ENCODE peak calls at places on chromosomes 4 and X, in seven cellular contexts. U is ovary, Z is psoas muscle, O is dorsolateral prefrontal cortex, R is transverse colon, D is astrocyte, G is IMR-90. W is an unnamed sample.

GRCh38 chr4:88908003-88908402 is 149.0 kb downstream of the FAM13A start:
- DNase-seq in G (peak; percentile 58), O (no peak), Z (no peak), R (no peak), U (no peak), D (peak; percentile 33), W (peak; percentile 44)

GRCh38 chr4:17494258-17494657 is 17.6 kb downstream of the QDPR start:
- DNase-seq in R (no peak), G (peak; percentile 78), O (peak; percentile 43), D (peak; percentile 74), U (no peak), Z (no peak), W (peak; percentile 89)

GRCh38 chrX:53268173-53268572 is 13.2 kb downstream of the IQSEC2 start:
- DNase-seq in O (no peak), U (no peak), Z (no peak), D (no peak), R (no peak), G (no peak), W (peak; percentile 34)

GRCh38 chrX:40062525-40063193 is 35.1 kb downstream of the BCOR start:
- DNase-seq in U (no peak), G (no peak), R (no peak), D (no peak), Z (no peak), O (peak; percentile 49), W (peak; percentile 49)

GRCh38 chr4:56388311-56388710 is 1.0 kb upstream of the AASDH start:
- DNase-seq in G (no peak), R (no peak), O (no peak), D (no peak), U (no peak), Z (no peak), W (peak; percentile 15)

GRCh38 chrX:149652232-149652981 is 20.8 kb upstream of the TMEM185A start:
- DNase-seq in R (no peak), U (no peak), Z (no peak), G (no peak), O (no peak), D (no peak), W (no peak)

GRCh38 chr4:85246055-85246454 is 228.9 kb upstream of the ARHGAP24 start:
- DNase-seq in O (no peak), G (no peak), U (no peak), D (no peak), R (no peak), Z (peak; percentile 9), W (no peak)

GRCh38 chrX:110442631-110443030 is 84.0 kb downstream of the RTL9 start:
- DNase-seq in G (peak; percentile 11), Z (no peak), U (no peak), O (no peak), D (peak; percentile 14), R (no peak), W (no peak)

GRCh38 chr4:152937535-152938236 is 1.6 kb downstream of the FHDC1 start:
- DNase-seq in O (no peak), R (peak; percentile 41), U (peak; percentile 29), Z (peak; percentile 39), D (peak; percentile 34), G (peak; percentile 21), W (no peak)

GRCh38 chr4:61896717-61897116 is 696.6 kb downstream of the ADGRL3 start:
- DNase-seq in Z (no peak), R (no peak), O (no peak), U (no peak), D (no peak), G (no peak), W (no peak)

GRCh38 chr4:66572949-66573348 is 902.7 kb upstream of the EPHA5 start:
- DNase-seq in D (peak; percentile 97), R (no peak), O (no peak), Z (no peak), U (no peak), G (peak; percentile 43), W (peak; percentile 2)

GRCh38 chrX:24027985-24028384 is 999 bp upstream of the KLHL15 start:
- DNase-seq in D (no peak), R (no peak), G (no peak), Z (no peak), O (no peak), U (no peak), W (no peak)

GRCh38 chr4:140116442-140117104 is 37.4 kb downstream of the MAML3 start:
- DNase-seq in O (no peak), D (peak; percentile 44), R (no peak), U (no peak), G (peak; percentile 54), Z (no peak), W (no peak)

GRCh38 chrX:94058728-94059382 is 384.8 kb downstream of the FAM133A start:
- DNase-seq in R (no peak), G (no peak), O (no peak), U (no peak), D (no peak), Z (no peak), W (no peak)

GRCh38 chr4:129543299-129543698 is 447.3 kb downstream of the C4orf33 start:
- DNase-seq in G (no peak), U (no peak), D (no peak), R (no peak), O (no peak), Z (no peak), W (no peak)

GRCh38 chr4:182307746-182308145 is 64.5 kb downstream of the TENM3 start:
- DNase-seq in G (peak; percentile 97), Z (no peak), R (no peak), O (no peak), D (peak; percentile 100), U (no peak), W (peak; percentile 62)

GRCh38 chr4:79311279-79311678 is 14.6 kb downstream of the NAA11 start:
- DNase-seq in O (no peak), G (no peak), U (no peak), D (no peak), R (no peak), Z (no peak), W (no peak)

GRCh38 chr4:88054909-88055308 is 47.5 kb downstream of the PKD2 start:
- DNase-seq in D (peak; percentile 23), Z (no peak), G (peak; percentile 72), U (no peak), O (no peak), R (peak; percentile 37), W (peak; percentile 18)

GRCh38 chrX:71178908-71179307 is 34.3 kb downstream of the NLGN3 start:
- DNase-seq in U (peak; percentile 49), R (peak; percentile 56), O (peak; percentile 70), D (peak; percentile 37), G (peak; percentile 69), Z (peak; percentile 33), W (peak; percentile 41)

GRCh38 chr4:141054446-141054845 is 78.8 kb downstream of the RNF150 start:
- DNase-seq in G (no peak), O (no peak), D (no peak), U (no peak), R (no peak), Z (no peak), W (no peak)

GRCh38 chrX:68999931-69000330 is 165.3 kb downstream of the PJA1 start:
- DNase-seq in G (no peak), D (no peak), O (no peak), Z (no peak), R (no peak), U (no peak), W (no peak)

GRCh38 chr4:170271723-170272122 is 182.0 kb upstream of the AADAT start:
- DNase-seq in R (no peak), G (no peak), U (no peak), D (no peak), O (no peak), Z (no peak), W (no peak)

GRCh38 chr4:79241846-79242245 is 84.0 kb downstream of the NAA11 start:
- DNase-seq in R (no peak), Z (no peak), U (no peak), D (peak; percentile 60), G (peak; percentile 49), O (no peak), W (no peak)

GRCh38 chr4:88963817-88964216 is 93.2 kb downstream of the FAM13A start:
- DNase-seq in D (no peak), U (no peak), R (no peak), O (no peak), Z (no peak), G (peak; percentile 73), W (peak; percentile 75)

GRCh38 chrX:130028196-130028595 is 45.8 kb downstream of the BCORL1 start:
- DNase-seq in Z (peak; percentile 44), O (peak; percentile 38), R (peak; percentile 51), G (peak; percentile 39), U (no peak), D (no peak), W (peak; percentile 16)

GRCh38 chr4:26992657-26993361 is 132.2 kb downstream of the STIM2 start:
- DNase-seq in R (no peak), U (peak; percentile 68), G (peak; percentile 89), O (peak; percentile 37), Z (no peak), D (peak; percentile 94), W (peak; percentile 65)

GRCh38 chr4:107255114-107255513 is 219.0 kb upstream of the DKK2 start:
- DNase-seq in G (no peak), U (no peak), R (no peak), O (no peak), Z (no peak), D (no peak), W (no peak)

DNA sequence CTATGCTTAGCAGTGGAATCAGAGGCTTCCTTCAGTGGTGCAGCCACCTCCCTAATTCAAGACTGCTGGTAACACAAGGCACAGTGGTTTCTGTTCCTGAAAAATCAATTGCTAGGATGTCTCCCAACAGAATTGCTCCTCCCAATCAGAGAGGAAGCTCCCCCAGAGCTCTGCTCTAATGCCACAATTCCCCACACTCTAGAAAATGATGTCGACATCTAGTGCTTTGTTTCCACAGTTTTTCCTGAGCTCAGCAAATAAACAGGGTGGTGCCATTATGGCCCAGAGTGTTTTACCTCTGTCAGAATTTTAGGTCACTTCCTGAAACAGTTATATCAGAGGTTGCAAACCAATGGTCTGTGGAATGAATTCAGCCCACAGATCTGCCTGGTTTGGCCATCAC is 24.7 kb downstream of the TAB3 start:
- DNase-seq in D (no peak), Z (no peak), R (no peak), U (no peak), O (no peak), G (no peak), W (no peak)
- TF ChIP-seq CTCF in D (no peak), Z (no peak), R (no peak), U (no peak), O (no peak), G (no peak), W (no peak)

GRCh38 chrX:154460326-154460725 is 2.2 kb downstream of the PLXNA3 start:
- DNase-seq in D (no peak), R (no peak), U (no peak), G (no peak), O (no peak), Z (no peak), W (peak; percentile 43)
- H3K4me3 ChIP-seq in D (no peak overlapping the region), R (no peak overlapping the region), U (no peak overlapping the region), G (peak overlapping the region; percentile 74), O (no peak overlapping the region), Z (no peak overlapping the region), W (peak overlapping the region; percentile 72)

GRCh38 chr4:77352192-77352591 is 195.2 kb downstream of the CCNG2 start:
- DNase-seq in Z (no peak), O (no peak), G (no peak), U (no peak), D (no peak), R (no peak), W (no peak)
- TF ChIP-seq CTCF in Z (no peak), O (no peak), G (no peak), U (no peak), D (no peak), R (no peak), W (no peak)

DNA sequence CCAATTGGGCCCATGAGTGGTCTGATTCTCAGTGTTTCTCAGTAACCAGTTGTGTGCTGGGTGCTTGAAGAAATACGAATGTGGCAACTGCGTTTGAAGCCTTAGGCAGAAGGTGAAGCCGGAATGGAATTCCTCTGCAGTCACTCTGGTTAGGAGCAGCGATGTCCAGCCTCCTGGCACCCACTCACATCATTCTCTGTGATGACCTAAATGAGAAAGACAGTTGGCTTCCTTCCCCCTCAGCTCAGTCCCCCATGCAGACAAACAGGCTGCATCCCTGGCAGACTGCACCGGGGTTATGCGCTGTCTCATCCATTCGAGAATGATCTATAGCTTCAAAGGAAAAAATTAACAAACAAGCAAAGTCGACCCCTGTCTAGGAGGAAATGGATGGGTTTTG is 170.1 kb upstream of the SCML1 start:
- DNase-seq in G (peak; percentile 33), Z (peak; percentile 19), O (no peak), D (peak; percentile 59), U (no peak), R (no peak), W (no peak)
- H3K4me3 ChIP-seq in G (no peak overlapping the region), Z (no peak overlapping the region), O (no peak overlapping the region), D (no peak overlapping the region), U (no peak overlapping the region), R (no peak overlapping the region), W (no peak overlapping the region)

W was measured in foreskin fibroblast.